ENCODE peak calls at places on chromosomes 11 and 22, in four cellular contexts. One of them, this sample, is unnamed.

GRCh38 chr11:856397-856796 is 13.7 kb downstream of the TSPAN4 start:
- DNase-seq in stomach: no peak
- DNase-seq in vagina: no peak
- DNase-seq in GM23338: no peak
- DNase-seq in this sample: no peak

GRCh38 chr22:31278643-31279326 is 13.5 kb downstream of the PIK3IP1 start:
- DNase-seq in stomach: peak; percentile 77
- DNase-seq in vagina: no peak
- DNase-seq in GM23338: no peak
- DNase-seq in this sample: no peak

GRCh38 chr11:77190331-77191075 is 62.5 kb downstream of the MYO7A start:
- DNase-seq in stomach: no peak
- DNase-seq in vagina: no peak
- DNase-seq in GM23338: no peak
- DNase-seq in this sample: no peak

GRCh38 chr11:131025421-131026126 is 109.3 kb upstream of the SNX19 start:
- DNase-seq in stomach: no peak
- DNase-seq in vagina: no peak
- DNase-seq in GM23338: no peak
- DNase-seq in this sample: no peak

GRCh38 chr11:119206512-119207299 is 567 bp downstream of the CBL start:
- DNase-seq in stomach: no peak
- DNase-seq in vagina: no peak
- DNase-seq in GM23338: peak; percentile 77
- DNase-seq in this sample: no peak

GRCh38 chr22:41732096-41732772 is 32.9 kb downstream of the MEI1 start:
- DNase-seq in stomach: no peak
- DNase-seq in vagina: no peak
- DNase-seq in GM23338: no peak
- DNase-seq in this sample: no peak

GRCh38 chr11:123235687-123236261 is 40.7 kb upstream of the CLMP start:
- DNase-seq in stomach: no peak
- DNase-seq in vagina: no peak
- DNase-seq in GM23338: no peak
- DNase-seq in this sample: no peak

GRCh38 chr11:1640076-1640946 is 10.7 kb downstream of the KRTAP5-5 start:
- DNase-seq in stomach: peak; percentile 43
- DNase-seq in vagina: no peak
- DNase-seq in GM23338: peak; percentile 87
- DNase-seq in this sample: no peak

GRCh38 chr22:23826510-23827350 is 12.1 kb downstream of the DERL3 start:
- DNase-seq in stomach: no peak
- DNase-seq in vagina: no peak
- DNase-seq in GM23338: no peak
- DNase-seq in this sample: no peak

GRCh38 chr22:48703265-48703941 is 1124.3 kb downstream of the BRD1 start:
- DNase-seq in stomach: no peak
- DNase-seq in vagina: no peak
- DNase-seq in GM23338: no peak
- DNase-seq in this sample: no peak

GRCh38 chr22:27377901-27378300 is 423.7 kb downstream of the MN1 start:
- DNase-seq in stomach: peak; percentile 83
- DNase-seq in vagina: no peak
- DNase-seq in GM23338: no peak
- DNase-seq in this sample: no peak

GRCh38 chr22:24699861-24700260 is 74.7 kb downstream of the PIWIL3 start:
- DNase-seq in stomach: no peak
- DNase-seq in vagina: no peak
- DNase-seq in GM23338: no peak
- DNase-seq in this sample: no peak

GRCh38 chr11:121482231-121483129 is 29.7 kb upstream of the SORL1-AS1 start:
- DNase-seq in stomach: no peak
- DNase-seq in vagina: peak; percentile 82
- DNase-seq in GM23338: no peak
- DNase-seq in this sample: no peak

GRCh38 chr11:120326228-120326627 is 1.1 kb downstream of the TLCD5 start:
- DNase-seq in stomach: no peak
- DNase-seq in vagina: no peak
- DNase-seq in GM23338: no peak
- DNase-seq in this sample: no peak

GRCh38 chr11:63010934-63011439 is 4.7 kb downstream of the SLC22A8 start:
- DNase-seq in stomach: no peak
- DNase-seq in vagina: no peak
- DNase-seq in GM23338: no peak
- DNase-seq in this sample: no peak

GRCh38 chr11:76857776-76858461 is 2.8 kb upstream of the ACER3 start:
- DNase-seq in stomach: no peak
- DNase-seq in vagina: no peak
- DNase-seq in GM23338: no peak
- DNase-seq in this sample: no peak

GRCh38 chr22:42068351-42068730 is 2.3 kb downstream of the NAGA start:
- DNase-seq in stomach: no peak
- DNase-seq in vagina: no peak
- DNase-seq in GM23338: no peak
- DNase-seq in this sample: no peak

GRCh38 chr11:26331911-26332571 is at the start of gene ANO3:
- DNase-seq in stomach: peak; percentile 57
- DNase-seq in vagina: no peak
- DNase-seq in GM23338: peak; percentile 97
- DNase-seq in this sample: peak; percentile 50

GRCh38 chr11:79052539-79052938 is 388.3 kb downstream of the TENM4 start:
- DNase-seq in stomach: no peak
- DNase-seq in vagina: no peak
- DNase-seq in GM23338: peak; percentile 61
- DNase-seq in this sample: no peak

GRCh38 chr11:125886997-125887372 is 483 bp upstream of the HYLS1 start:
- DNase-seq in stomach: no peak
- DNase-seq in vagina: no peak
- DNase-seq in GM23338: peak; percentile 70
- DNase-seq in this sample: no peak
- H3K27ac ChIP-seq in stomach: peak overlapping the region; percentile 98
- H3K27ac ChIP-seq in vagina: peak overlapping the region; percentile 89
- H3K27ac ChIP-seq in GM23338: peak overlapping the region; percentile 30
- H3K27ac ChIP-seq in this sample: peak overlapping the region; percentile 75

DNA sequence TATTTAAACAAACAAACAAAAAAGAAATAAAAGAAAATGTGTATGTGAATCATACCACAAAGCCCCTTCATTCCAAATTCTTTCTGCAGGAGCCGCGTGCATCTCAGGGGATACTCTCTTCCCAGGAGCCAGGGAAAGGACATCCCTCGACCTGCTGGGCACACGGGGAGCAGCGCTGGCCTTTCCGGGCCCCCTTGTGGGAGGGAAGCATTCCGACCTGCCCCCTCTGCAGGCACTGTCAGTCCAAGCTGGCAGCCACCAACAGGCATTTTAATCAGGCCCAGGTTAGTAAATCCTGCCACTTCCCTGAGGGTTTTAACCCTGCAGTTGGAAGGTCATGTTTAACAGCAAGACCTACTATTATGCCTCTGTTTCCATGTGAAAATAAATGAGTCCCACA is 391.5 kb downstream of the SHANK2 start:
- DNase-seq in stomach: no peak
- DNase-seq in vagina: no peak
- DNase-seq in GM23338: peak; percentile 43
- DNase-seq in this sample: no peak
- H3K27ac ChIP-seq in stomach: no peak overlapping the region
- H3K27ac ChIP-seq in vagina: no peak overlapping the region
- H3K27ac ChIP-seq in GM23338: no peak overlapping the region
- H3K27ac ChIP-seq in this sample: no peak overlapping the region

GRCh38 chr11:61495801-61496601 is 12.5 kb upstream of the LRRC10B start:
- DNase-seq in stomach: peak; percentile 60
- DNase-seq in vagina: no peak
- DNase-seq in GM23338: no peak
- DNase-seq in this sample: peak; percentile 42
- H3K27ac ChIP-seq in stomach: no peak overlapping the region
- H3K27ac ChIP-seq in vagina: no peak overlapping the region
- H3K27ac ChIP-seq in GM23338: no peak overlapping the region
- H3K27ac ChIP-seq in this sample: no peak overlapping the region

DNA sequence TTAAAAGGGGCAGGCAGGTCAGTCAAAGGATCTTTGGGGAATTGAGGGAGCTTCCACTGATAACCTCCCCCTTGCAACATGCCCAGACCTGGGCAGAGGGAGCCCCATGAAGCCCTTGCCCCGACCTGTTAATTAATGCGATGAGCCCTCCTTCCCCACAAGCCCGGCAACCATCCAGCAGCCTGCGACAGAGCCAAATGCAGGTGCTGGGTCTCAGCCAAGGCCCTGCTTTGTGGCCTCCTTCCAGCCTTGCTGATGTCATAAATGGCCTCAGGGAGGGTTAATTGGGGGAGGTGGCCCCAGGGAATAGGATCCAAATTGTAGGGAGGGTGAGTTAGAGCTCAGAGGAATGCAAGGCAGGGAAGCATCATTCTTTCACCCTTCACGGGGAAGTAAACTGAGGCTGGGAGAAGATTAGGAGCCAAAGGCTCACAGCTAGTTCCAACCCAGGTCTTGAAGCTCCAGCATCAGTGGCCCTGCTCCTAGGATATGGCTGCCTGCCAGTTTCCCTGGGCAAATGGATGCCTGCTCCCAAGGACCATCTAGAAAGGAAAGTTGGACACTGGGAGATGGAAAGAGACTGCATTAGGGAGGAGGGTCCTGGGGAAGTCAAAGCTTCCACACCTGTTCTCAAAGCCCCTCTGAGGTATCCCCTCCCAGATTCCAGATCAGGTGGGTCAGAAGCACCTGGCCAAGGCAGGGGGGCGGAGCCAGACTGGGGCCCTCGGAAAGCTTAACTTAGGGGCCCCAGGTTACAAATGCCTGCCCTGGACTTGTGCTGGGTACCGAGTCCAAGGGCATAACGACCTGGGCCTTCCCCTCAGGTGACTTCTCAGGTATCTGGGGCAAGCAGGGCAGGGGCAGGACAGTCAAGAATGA is 34.1 kb downstream of the LMO1 start:
- DNase-seq in stomach: peak; percentile 73
- DNase-seq in vagina: no peak
- DNase-seq in GM23338: no peak
- DNase-seq in this sample: no peak
- H3K27ac ChIP-seq in stomach: no peak overlapping the region
- H3K27ac ChIP-seq in vagina: no peak overlapping the region
- H3K27ac ChIP-seq in GM23338: no peak overlapping the region
- H3K27ac ChIP-seq in this sample: no peak overlapping the region